ENCODE peak calls at places on chromosome 12, in five cellular contexts. One of them, this sample, is unnamed. For H3K4me1, the result is how much of the 10 kb centered on the place peaks cover.

GRCh38 chr12:44873898-44874297 is 2.2 kb downstream of the NELL2 start:
- DNase-seq in H9: no peak
- DNase-seq in body of pancreas: no peak
- DNase-seq in mammary epithelial cell: no peak
- DNase-seq in PC-9: no peak
- DNase-seq in this sample: no peak

GRCh38 chr12:7959278-7960063 is 23.5 kb upstream of the SLC2A3 start:
- DNase-seq in H9: peak
- DNase-seq in body of pancreas: no peak
- DNase-seq in mammary epithelial cell: peak
- DNase-seq in PC-9: peak
- DNase-seq in this sample: no peak

GRCh38 chr12:62400135-62400534 is 66.5 kb upstream of the MON2 start:
- DNase-seq in H9: no peak
- DNase-seq in body of pancreas: no peak
- DNase-seq in mammary epithelial cell: no peak
- DNase-seq in PC-9: no peak
- DNase-seq in this sample: no peak

GRCh38 chr12:86724716-86725115 is 468.5 kb upstream of the MGAT4C start:
- DNase-seq in H9: no peak
- DNase-seq in body of pancreas: no peak
- DNase-seq in mammary epithelial cell: no peak
- DNase-seq in PC-9: no peak
- DNase-seq in this sample: no peak

GRCh38 chr12:90331262-90331661 is 622.6 kb upstream of the ATP2B1 start:
- DNase-seq in H9: no peak
- DNase-seq in body of pancreas: no peak
- DNase-seq in mammary epithelial cell: no peak
- DNase-seq in PC-9: no peak
- DNase-seq in this sample: no peak

GRCh38 chr12:124294686-124295315 is at the start of gene RFLNA:
- DNase-seq in H9: peak
- DNase-seq in body of pancreas: no peak
- DNase-seq in mammary epithelial cell: no peak
- DNase-seq in PC-9: no peak
- DNase-seq in this sample: peak

GRCh38 chr12:88298761-88299242 is 156.7 kb downstream of the TMTC3 start:
- DNase-seq in H9: no peak
- DNase-seq in body of pancreas: no peak
- DNase-seq in mammary epithelial cell: peak
- DNase-seq in PC-9: peak
- DNase-seq in this sample: no peak

GRCh38 chr12:128914908-128915563 is 61.8 kb downstream of the GLT1D1 start:
- DNase-seq in H9: no peak
- DNase-seq in body of pancreas: no peak
- DNase-seq in mammary epithelial cell: no peak
- DNase-seq in PC-9: no peak
- DNase-seq in this sample: no peak

GRCh38 chr12:2454778-2455177 is 340.0 kb upstream of the FKBP4 start:
- DNase-seq in H9: no peak
- DNase-seq in body of pancreas: no peak
- DNase-seq in mammary epithelial cell: no peak
- DNase-seq in PC-9: no peak
- DNase-seq in this sample: no peak

GRCh38 chr12:52277486-52278245 is 3.2 kb downstream of the KRT86 start:
- DNase-seq in H9: peak
- DNase-seq in body of pancreas: peak
- DNase-seq in mammary epithelial cell: no peak
- DNase-seq in PC-9: no peak
- DNase-seq in this sample: no peak

GRCh38 chr12:98595152-98595988 is 1.9 kb downstream of the SLC25A3 start:
- DNase-seq in H9: no peak
- DNase-seq in body of pancreas: no peak
- DNase-seq in mammary epithelial cell: peak
- DNase-seq in PC-9: no peak
- DNase-seq in this sample: no peak

GRCh38 chr12:47816646-47817271 is 2.9 kb downstream of the HDAC7 start:
- DNase-seq in H9: no peak
- DNase-seq in body of pancreas: no peak
- DNase-seq in mammary epithelial cell: no peak
- DNase-seq in PC-9: no peak
- DNase-seq in this sample: peak

GRCh38 chr12:91993287-91994028 is 152.2 kb downstream of the BTG1 start:
- DNase-seq in H9: no peak
- DNase-seq in body of pancreas: no peak
- DNase-seq in mammary epithelial cell: no peak
- DNase-seq in PC-9: no peak
- DNase-seq in this sample: no peak

DNA sequence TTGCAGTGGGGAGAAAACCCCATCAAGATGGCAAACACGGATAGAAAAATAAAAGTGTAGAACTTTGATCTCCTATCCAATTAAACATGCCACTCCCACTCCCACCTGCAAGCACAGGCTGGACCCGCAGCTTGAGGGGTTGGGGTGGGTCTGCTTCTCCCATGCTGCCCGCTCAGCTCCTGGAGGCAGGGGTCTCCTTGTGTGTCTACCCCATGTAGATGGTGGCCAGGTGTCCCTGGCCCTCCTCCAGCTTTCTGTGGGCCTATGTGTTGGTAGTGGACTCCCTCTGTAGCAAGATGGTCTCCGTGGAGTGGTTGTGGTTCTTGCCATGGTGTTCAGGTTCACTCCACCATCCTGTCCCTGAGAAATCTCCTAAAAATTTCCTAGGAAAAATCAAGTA is 23.5 kb upstream of the FGF23 start:
- DNase-seq in H9: no peak
- DNase-seq in body of pancreas: no peak
- DNase-seq in mammary epithelial cell: no peak
- DNase-seq in PC-9: no peak
- DNase-seq in this sample: no peak
- TF ChIP-seq CTCF in H9: no peak
- TF ChIP-seq CTCF in body of pancreas: no peak
- TF ChIP-seq CTCF in mammary epithelial cell: no peak
- TF ChIP-seq CTCF in PC-9: no peak
- TF ChIP-seq CTCF in this sample: no peak

GRCh38 chr12:109948382-109948781 is 47.8 kb downstream of the GIT2 start:
- DNase-seq in H9: no peak
- DNase-seq in body of pancreas: no peak
- DNase-seq in mammary epithelial cell: no peak
- DNase-seq in PC-9: no peak
- DNase-seq in this sample: no peak
- H3K4me1 ChIP-seq in H9: under half
- H3K4me1 ChIP-seq in body of pancreas: half or more
- H3K4me1 ChIP-seq in mammary epithelial cell: under half
- H3K4me1 ChIP-seq in PC-9: under half
- H3K4me1 ChIP-seq in this sample: under half

GRCh38 chr12:15996254-15996653 is 85.1 kb downstream of the DERA start:
- DNase-seq in H9: peak
- DNase-seq in body of pancreas: peak
- DNase-seq in mammary epithelial cell: no peak
- DNase-seq in PC-9: no peak
- DNase-seq in this sample: peak
- TF ChIP-seq CTCF in H9: peak
- TF ChIP-seq CTCF in body of pancreas: no peak
- TF ChIP-seq CTCF in mammary epithelial cell: no peak
- TF ChIP-seq CTCF in PC-9: no peak
- TF ChIP-seq CTCF in this sample: peak

DNA sequence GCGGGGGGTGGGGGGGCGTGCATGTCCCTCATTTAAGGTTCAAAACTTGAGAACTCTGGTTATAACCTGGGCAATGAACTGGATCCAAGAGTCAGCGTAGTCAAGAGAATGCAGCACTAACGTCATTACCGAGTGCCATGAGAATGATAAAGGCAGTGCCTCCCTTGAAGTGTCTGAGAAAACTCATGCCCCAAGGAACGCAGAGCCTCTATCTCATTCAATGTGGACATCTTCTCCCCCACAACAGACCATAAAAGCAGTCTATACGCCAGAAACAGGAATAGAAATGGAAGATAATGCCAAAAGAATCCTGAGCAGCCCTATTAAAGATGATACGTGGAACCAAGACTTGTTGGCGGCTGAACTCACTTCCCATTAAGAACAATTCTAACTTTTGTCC is 208.6 kb downstream of the MED13L start:
- DNase-seq in H9: no peak
- DNase-seq in body of pancreas: no peak
- DNase-seq in mammary epithelial cell: no peak
- DNase-seq in PC-9: no peak
- DNase-seq in this sample: no peak
- H3K4me1 ChIP-seq in H9: under half
- H3K4me1 ChIP-seq in body of pancreas: under half
- H3K4me1 ChIP-seq in mammary epithelial cell: under half
- H3K4me1 ChIP-seq in PC-9: under half
- H3K4me1 ChIP-seq in this sample: under half

DNA sequence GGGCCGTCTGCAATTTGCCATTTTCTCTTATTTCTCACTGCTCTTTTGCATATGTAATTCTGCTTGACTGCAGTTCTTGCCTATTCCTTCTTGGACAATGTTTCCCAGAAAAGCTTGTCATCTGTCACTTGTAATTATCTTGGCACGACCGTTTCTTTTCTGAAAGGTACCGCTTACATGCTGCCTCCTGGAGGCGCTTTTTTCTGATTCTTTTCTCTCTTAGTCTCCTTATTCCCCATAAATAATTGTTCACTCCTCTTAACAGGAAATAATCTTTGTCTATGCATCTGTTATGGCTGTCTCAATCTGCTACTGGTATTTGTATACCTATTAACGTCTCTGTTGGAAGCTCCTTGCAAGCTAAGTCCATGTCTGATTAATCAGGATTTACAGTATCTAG is 1.3 kb upstream of the ALDH1L2 start:
- DNase-seq in H9: no peak
- DNase-seq in body of pancreas: no peak
- DNase-seq in mammary epithelial cell: no peak
- DNase-seq in PC-9: no peak
- DNase-seq in this sample: no peak
- TF ChIP-seq CTCF in H9: peak
- TF ChIP-seq CTCF in body of pancreas: no peak
- TF ChIP-seq CTCF in mammary epithelial cell: no peak
- TF ChIP-seq CTCF in PC-9: no peak
- TF ChIP-seq CTCF in this sample: no peak

GRCh38 chr12:9752145-9752717 is 8.5 kb downstream of the CD69 start:
- DNase-seq in H9: no peak
- DNase-seq in body of pancreas: no peak
- DNase-seq in mammary epithelial cell: no peak
- DNase-seq in PC-9: no peak
- DNase-seq in this sample: no peak
- H3K4me1 ChIP-seq in H9: under half
- H3K4me1 ChIP-seq in body of pancreas: under half
- H3K4me1 ChIP-seq in mammary epithelial cell: under half
- H3K4me1 ChIP-seq in PC-9: under half
- H3K4me1 ChIP-seq in this sample: under half

GRCh38 chr12:26921886-26922285 is 15.9 kb downstream of the INTS13 start:
- DNase-seq in H9: no peak
- DNase-seq in body of pancreas: no peak
- DNase-seq in mammary epithelial cell: no peak
- DNase-seq in PC-9: no peak
- DNase-seq in this sample: no peak

GRCh38 chr12:26919216-26919555 is 18.6 kb downstream of the INTS13 start:
- DNase-seq in H9: no peak
- DNase-seq in body of pancreas: no peak
- DNase-seq in mammary epithelial cell: no peak
- DNase-seq in PC-9: no peak
- DNase-seq in this sample: no peak

GRCh38 chr12:26918321-26919215 is 19.2 kb downstream of the INTS13 start:
- DNase-seq in H9: no peak
- DNase-seq in body of pancreas: no peak
- DNase-seq in mammary epithelial cell: no peak
- DNase-seq in PC-9: no peak
- DNase-seq in this sample: no peak
- TF ChIP-seq CTCF in H9: no peak
- TF ChIP-seq CTCF in body of pancreas: no peak
- TF ChIP-seq CTCF in mammary epithelial cell: no peak
- TF ChIP-seq CTCF in PC-9: peak
- TF ChIP-seq CTCF in this sample: peak

GRCh38 chr12:6315184-6315583 is 4.7 kb downstream of the PLEKHG6 start:
- DNase-seq in H9: no peak
- DNase-seq in body of pancreas: no peak
- DNase-seq in mammary epithelial cell: no peak
- DNase-seq in PC-9: no peak
- DNase-seq in this sample: no peak
- H3K4me1 ChIP-seq in H9: under half
- H3K4me1 ChIP-seq in body of pancreas: under half
- H3K4me1 ChIP-seq in mammary epithelial cell: under half
- H3K4me1 ChIP-seq in PC-9: under half
- H3K4me1 ChIP-seq in this sample: under half

GRCh38 chr12:85642810-85643209 is 193.4 kb downstream of the RASSF9 start:
- DNase-seq in H9: no peak
- DNase-seq in body of pancreas: no peak
- DNase-seq in mammary epithelial cell: no peak
- DNase-seq in PC-9: no peak
- DNase-seq in this sample: no peak
- TF ChIP-seq CTCF in H9: peak
- TF ChIP-seq CTCF in body of pancreas: no peak
- TF ChIP-seq CTCF in mammary epithelial cell: no peak
- TF ChIP-seq CTCF in PC-9: no peak
- TF ChIP-seq CTCF in this sample: no peak

This sample was measured in BE2C.